ENCODE peak calls at places on chromosomes 6 and 20, in six cellular contexts. Q is GM12864; K is DND-41; Y is naive thymus-derived CD4-positive, alpha-beta T cell; I is upper lobe of left lung; A is A549. M is an unnamed sample.

GRCh38 chr6:87183687-87184086 is 28.3 kb downstream of the ZNF292 start:
- DNase-seq in Q (no peak), K (no peak), Y (no peak), I (no peak), A (no peak), M (no peak)

GRCh38 chr6:144286503-144287393 is 1.6 kb downstream of the UTRN start:
- DNase-seq in Q (no peak), K (peak), Y (no peak), I (peak), A (peak), M (peak)

GRCh38 chr6:46756469-46757205 is 9.9 kb downstream of the ANKRD66 start:
- DNase-seq in Q (no peak), K (no peak), Y (no peak), I (no peak), A (no peak), M (no peak)

GRCh38 chr6:100353276-100354015 is 111.3 kb downstream of the SIM1 start:
- DNase-seq in Q (no peak), K (no peak), Y (no peak), I (no peak), A (no peak), M (peak)

GRCh38 chr6:81854474-81854873 is 102.0 kb upstream of the TENT5A start:
- DNase-seq in Q (no peak), K (no peak), Y (no peak), I (no peak), A (no peak), M (no peak)

GRCh38 chr6:77245026-77245425 is 218.3 kb downstream of the HTR1B start:
- DNase-seq in Q (no peak), K (no peak), Y (no peak), I (no peak), A (no peak), M (no peak)

GRCh38 chr20:34861386-34862084 is 11.1 kb downstream of the GGT7 start:
- DNase-seq in Q (no peak), K (peak), Y (no peak), I (peak), A (no peak), M (peak)

GRCh38 chr6:18241208-18241836 is 23.0 kb downstream of the DEK start:
- DNase-seq in Q (no peak), K (no peak), Y (no peak), I (no peak), A (no peak), M (no peak)

GRCh38 chr20:36861875-36862801 is 13.8 kb upstream of the TLDC2 start:
- DNase-seq in Q (no peak), K (no peak), Y (no peak), I (peak), A (peak), M (no peak)

GRCh38 chr6:124958759-124959354 is 3.4 kb upstream of the RNF217 start:
- DNase-seq in Q (no peak), K (no peak), Y (no peak), I (no peak), A (no peak), M (no peak)

GRCh38 chr6:52534966-52535390 is 41.9 kb downstream of the TRAM2 start:
- DNase-seq in Q (peak), K (peak), Y (no peak), I (no peak), A (no peak), M (no peak)

GRCh38 chr6:156851447-156851846 is 74.3 kb downstream of the ARID1B start:
- DNase-seq in Q (no peak), K (no peak), Y (no peak), I (no peak), A (no peak), M (no peak)

GRCh38 chr6:81480139-81480538 is 272.3 kb downstream of the TENT5A start:
- DNase-seq in Q (no peak), K (no peak), Y (no peak), I (no peak), A (no peak), M (no peak)

GRCh38 chr6:87789198-87789899 is 87.3 kb upstream of the AKIRIN2 start:
- DNase-seq in Q (no peak), K (no peak), Y (no peak), I (peak), A (peak), M (peak)

GRCh38 chr6:161232001-161232400 is 41.9 kb downstream of the AGPAT4 start:
- DNase-seq in Q (no peak), K (no peak), Y (no peak), I (no peak), A (no peak), M (no peak)

GRCh38 chr20:6081236-6081635 is 27.4 kb upstream of the LRRN4 start:
- DNase-seq in Q (no peak), K (no peak), Y (no peak), I (no peak), A (no peak), M (peak)

GRCh38 chr6:116268589-116269293 is 11.0 kb downstream of the TSPYL1 start:
- DNase-seq in Q (peak), K (no peak), Y (peak), I (no peak), A (peak), M (peak)

GRCh38 chr6:73566954-73567591 is 46.2 kb upstream of the EEF1A1 start:
- DNase-seq in Q (no peak), K (no peak), Y (no peak), I (peak), A (peak), M (peak)

GRCh38 chr20:62625921-62626547 is 16.3 kb upstream of the SLCO4A1 start:
- DNase-seq in Q (no peak), K (no peak), Y (no peak), I (no peak), A (no peak), M (peak)

GRCh38 chr6:36129889-36130671 is at the start of gene MAPK13:
- DNase-seq in Q (no peak), K (no peak), Y (no peak), I (peak), A (no peak), M (no peak)

GRCh38 chr20:1687053-1687452 is 29.5 kb upstream of the SIRPG start:
- DNase-seq in Q (no peak), K (no peak), Y (no peak), I (no peak), A (no peak), M (no peak)

GRCh38 chr6:33609444-33610034 is 11.6 kb upstream of the ITPR3 start:
- DNase-seq in Q (no peak), K (no peak), Y (no peak), I (no peak), A (no peak), M (no peak)

GRCh38 chr6:9646346-9647042 is 768.4 kb downstream of the TFAP2A start:
- DNase-seq in Q (no peak), K (no peak), Y (no peak), I (peak), A (no peak), M (peak)

GRCh38 chr20:16945619-16946018 is 197.5 kb downstream of the OTOR start:
- DNase-seq in Q (no peak), K (no peak), Y (no peak), I (no peak), A (no peak), M (no peak)

GRCh38 chr6:89375902-89376301 is 23.4 kb upstream of the UBE2J1 start:
- DNase-seq in Q (no peak), K (no peak), Y (no peak), I (no peak), A (no peak), M (no peak)

GRCh38 chr6:100775667-100776066 is 105.5 kb downstream of the ASCC3 start:
- DNase-seq in Q (no peak), K (no peak), Y (no peak), I (no peak), A (no peak), M (no peak)

GRCh38 chr6:31465185-31465536 is 32.8 kb upstream of the MICB start:
- DNase-seq in Q (no peak), K (no peak), Y (no peak), I (no peak), A (no peak), M (no peak)

GRCh38 chr6:31460361-31461025 is 37.5 kb upstream of the MICB start:
- DNase-seq in Q (no peak), K (no peak), Y (no peak), I (no peak), A (no peak), M (no peak)

GRCh38 chr6:31464252-31465184 is 33.4 kb upstream of the MICB start:
- DNase-seq in Q (no peak), K (no peak), Y (no peak), I (no peak), A (no peak), M (no peak)

GRCh38 chr6:31462964-31463940 is 34.7 kb upstream of the MICB start:
- DNase-seq in Q (peak), K (no peak), Y (peak), I (peak), A (peak), M (no peak)

GRCh38 chr6:31462026-31462963 is 35.6 kb upstream of the MICB start:
- DNase-seq in Q (no peak), K (no peak), Y (no peak), I (no peak), A (no peak), M (no peak)
- H3K4me3 ChIP-seq in Q (peak), K (no peak), Y (peak), I (no peak), A (peak), M (no peak)

DNA sequence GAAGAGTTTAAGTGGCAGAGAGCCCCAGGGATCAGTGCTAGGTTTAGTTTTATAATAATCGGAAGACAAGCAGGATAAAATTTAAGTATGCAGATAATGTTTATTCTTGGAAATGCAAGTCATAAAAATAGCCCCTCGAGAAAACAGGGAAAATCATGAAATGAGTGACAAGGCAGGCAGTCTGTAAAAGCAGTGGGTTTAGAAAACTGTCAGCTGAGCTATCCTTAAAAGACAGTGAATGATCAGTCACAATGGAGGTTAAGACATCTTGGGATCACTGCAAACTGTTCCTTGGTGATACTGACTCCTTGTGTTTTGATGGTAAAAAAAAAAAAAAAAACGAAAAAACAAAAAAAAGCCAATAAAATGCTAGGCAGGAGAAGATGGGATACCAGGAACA is 61.3 kb upstream of the BCLAF1 start:
- DNase-seq in Q (no peak), K (no peak), Y (no peak), I (no peak), A (no peak), M (no peak)
- H3K4me3 ChIP-seq in Q (no peak), K (no peak), Y (no peak), I (no peak), A (no peak), M (no peak)

GRCh38 chr6:50816947-50817637 is 1.6 kb upstream of the TFAP2B start:
- DNase-seq in Q (no peak), K (no peak), Y (no peak), I (no peak), A (no peak), M (no peak)

GRCh38 chr6:50819527-50819905 is 845 bp downstream of the TFAP2B start:
- DNase-seq in Q (no peak), K (no peak), Y (no peak), I (no peak), A (no peak), M (no peak)

GRCh38 chr6:50819906-50820589 is 1.4 kb downstream of the TFAP2B start:
- DNase-seq in Q (no peak), K (no peak), Y (no peak), I (no peak), A (no peak), M (no peak)

GRCh38 chr6:50817638-50817950 is 1.1 kb upstream of the TFAP2B start:
- DNase-seq in Q (no peak), K (no peak), Y (no peak), I (no peak), A (no peak), M (no peak)

GRCh38 chr6:50818673-50819072 is at the start of gene TFAP2B:
- DNase-seq in Q (no peak), K (no peak), Y (no peak), I (no peak), A (no peak), M (no peak)
- H3K4me3 ChIP-seq in Q (no peak), K (no peak), Y (no peak), I (no peak), A (no peak), M (no peak)

GRCh38 chr6:135053433-135053832 is 1.2 kb downstream of the HBS1L start:
- DNase-seq in Q (no peak), K (no peak), Y (no peak), I (no peak), A (no peak), M (no peak)
- H3K4me3 ChIP-seq in Q (peak), K (peak), Y (peak), I (no peak), A (peak), M (peak)

GRCh38 chr20:63829598-63829942 is 1.5 kb downstream of the ZBTB46 start:
- DNase-seq in Q (no peak), K (no peak), Y (no peak), I (no peak), A (no peak), M (peak)
- H3K4me3 ChIP-seq in Q (peak), K (no peak), Y (peak), I (peak), A (no peak), M (peak)

GRCh38 chr6:108945686-108946158 is 97.5 kb downstream of the ARMC2 start:
- DNase-seq in Q (no peak), K (no peak), Y (no peak), I (no peak), A (no peak), M (no peak)

GRCh38 chr6:108944707-108945685 is 96.8 kb downstream of the ARMC2 start:
- DNase-seq in Q (no peak), K (no peak), Y (no peak), I (no peak), A (no peak), M (no peak)

GRCh38 chr6:108948252-108948651 is 100.0 kb downstream of the ARMC2 start:
- DNase-seq in Q (no peak), K (no peak), Y (no peak), I (no peak), A (no peak), M (no peak)

GRCh38 chr6:108947114-108947854 is 99.1 kb downstream of the ARMC2 start:
- DNase-seq in Q (no peak), K (no peak), Y (no peak), I (no peak), A (no peak), M (peak)

GRCh38 chr6:108946695-108947094 is 98.5 kb downstream of the ARMC2 start:
- DNase-seq in Q (no peak), K (no peak), Y (no peak), I (no peak), A (no peak), M (peak)
- H3K4me3 ChIP-seq in Q (no peak), K (no peak), Y (no peak), I (no peak), A (no peak), M (no peak)

M was measured in NB4.